ENCODE peak calls at places on chromosomes 3 and 15, in six cellular contexts. One of them, this sample, is unnamed.

GRCh38 chr3:12916159-12916558 is 74.8 kb upstream of the RPL32 start:
- DNase-seq in bronchial epithelial cell: no peak
- DNase-seq in colonic mucosa: no peak
- DNase-seq in lower lobe of right lung: no peak
- DNase-seq in astrocyte of the spinal cord: no peak
- DNase-seq in H7: no peak
- DNase-seq in this sample: no peak

GRCh38 chr3:134423153-134423552 is 48.9 kb upstream of the AMOTL2 start:
- DNase-seq in H7: peak
- DNase-seq in lower lobe of right lung: no peak
- DNase-seq in bronchial epithelial cell: no peak
- DNase-seq in astrocyte of the spinal cord: peak
- DNase-seq in colonic mucosa: no peak
- DNase-seq in this sample: no peak

GRCh38 chr3:195886181-195887141 is 21.9 kb downstream of the TNK2 start:
- DNase-seq in H7: no peak
- DNase-seq in astrocyte of the spinal cord: peak
- DNase-seq in bronchial epithelial cell: peak
- DNase-seq in colonic mucosa: no peak
- DNase-seq in lower lobe of right lung: no peak
- DNase-seq in this sample: no peak

GRCh38 chr15:96409231-96410138 is 79.0 kb downstream of the NR2F2 start:
- DNase-seq in astrocyte of the spinal cord: no peak
- DNase-seq in colonic mucosa: no peak
- DNase-seq in H7: peak
- DNase-seq in bronchial epithelial cell: no peak
- DNase-seq in lower lobe of right lung: no peak
- DNase-seq in this sample: no peak

GRCh38 chr3:126024049-126024854 is 55.3 kb downstream of the ROPN1B start:
- DNase-seq in lower lobe of right lung: no peak
- DNase-seq in H7: no peak
- DNase-seq in colonic mucosa: no peak
- DNase-seq in astrocyte of the spinal cord: no peak
- DNase-seq in bronchial epithelial cell: no peak
- DNase-seq in this sample: no peak

GRCh38 chr3:22414239-22414638 is 663.2 kb upstream of the ZNF385D start:
- DNase-seq in lower lobe of right lung: no peak
- DNase-seq in bronchial epithelial cell: no peak
- DNase-seq in colonic mucosa: no peak
- DNase-seq in H7: no peak
- DNase-seq in astrocyte of the spinal cord: no peak
- DNase-seq in this sample: no peak

GRCh38 chr3:192482809-192483208 is 244.5 kb downstream of the FGF12 start:
- DNase-seq in colonic mucosa: no peak
- DNase-seq in bronchial epithelial cell: no peak
- DNase-seq in astrocyte of the spinal cord: peak
- DNase-seq in H7: no peak
- DNase-seq in lower lobe of right lung: no peak
- DNase-seq in this sample: no peak

GRCh38 chr3:56800373-56801150 is 1.2 kb downstream of the ARHGEF3 start:
- DNase-seq in H7: no peak
- DNase-seq in bronchial epithelial cell: peak
- DNase-seq in colonic mucosa: peak
- DNase-seq in lower lobe of right lung: no peak
- DNase-seq in astrocyte of the spinal cord: no peak
- DNase-seq in this sample: peak

GRCh38 chr3:172675371-172676193 is 35.3 kb downstream of the NCEH1 start:
- DNase-seq in lower lobe of right lung: no peak
- DNase-seq in H7: peak
- DNase-seq in colonic mucosa: no peak
- DNase-seq in bronchial epithelial cell: peak
- DNase-seq in astrocyte of the spinal cord: peak
- DNase-seq in this sample: no peak

GRCh38 chr15:32786906-32787305 is 69.1 kb downstream of the GREM1 start:
- DNase-seq in colonic mucosa: no peak
- DNase-seq in H7: no peak
- DNase-seq in astrocyte of the spinal cord: no peak
- DNase-seq in bronchial epithelial cell: no peak
- DNase-seq in lower lobe of right lung: no peak
- DNase-seq in this sample: no peak

GRCh38 chr3:184227481-184227935 is 1.9 kb upstream of the VWA5B2 start:
- DNase-seq in bronchial epithelial cell: peak
- DNase-seq in H7: peak
- DNase-seq in colonic mucosa: no peak
- DNase-seq in astrocyte of the spinal cord: no peak
- DNase-seq in lower lobe of right lung: no peak
- DNase-seq in this sample: peak

GRCh38 chr3:65894679-65895078 is 144.0 kb downstream of the MAGI1 start:
- DNase-seq in lower lobe of right lung: no peak
- DNase-seq in bronchial epithelial cell: peak
- DNase-seq in H7: no peak
- DNase-seq in astrocyte of the spinal cord: no peak
- DNase-seq in colonic mucosa: no peak
- DNase-seq in this sample: no peak

GRCh38 chr15:39360417-39360816 is 220.5 kb upstream of the THBS1 start:
- DNase-seq in lower lobe of right lung: no peak
- DNase-seq in colonic mucosa: no peak
- DNase-seq in astrocyte of the spinal cord: no peak
- DNase-seq in bronchial epithelial cell: no peak
- DNase-seq in H7: no peak
- DNase-seq in this sample: no peak

GRCh38 chr3:66259721-66260255 is 39.0 kb downstream of the SLC25A26 start:
- DNase-seq in colonic mucosa: no peak
- DNase-seq in astrocyte of the spinal cord: no peak
- DNase-seq in H7: no peak
- DNase-seq in bronchial epithelial cell: peak
- DNase-seq in lower lobe of right lung: no peak
- DNase-seq in this sample: no peak

GRCh38 chr15:76196286-76196948 is 114.9 kb downstream of the ETFA start:
- DNase-seq in astrocyte of the spinal cord: peak
- DNase-seq in colonic mucosa: peak
- DNase-seq in bronchial epithelial cell: peak
- DNase-seq in H7: peak
- DNase-seq in lower lobe of right lung: peak
- DNase-seq in this sample: no peak

GRCh38 chr3:151639096-151639740 is 94.5 kb upstream of the AADACL2 start:
- DNase-seq in bronchial epithelial cell: no peak
- DNase-seq in astrocyte of the spinal cord: no peak
- DNase-seq in colonic mucosa: no peak
- DNase-seq in lower lobe of right lung: no peak
- DNase-seq in H7: no peak
- DNase-seq in this sample: no peak

GRCh38 chr3:2978977-2979732 is 131.0 kb downstream of the IL5RA start:
- DNase-seq in H7: peak
- DNase-seq in colonic mucosa: no peak
- DNase-seq in bronchial epithelial cell: no peak
- DNase-seq in lower lobe of right lung: no peak
- DNase-seq in astrocyte of the spinal cord: no peak
- DNase-seq in this sample: no peak

GRCh38 chr3:126498936-126499335 is 18.6 kb downstream of the UROC1 start:
- DNase-seq in colonic mucosa: no peak
- DNase-seq in lower lobe of right lung: no peak
- DNase-seq in H7: peak
- DNase-seq in bronchial epithelial cell: no peak
- DNase-seq in astrocyte of the spinal cord: no peak
- DNase-seq in this sample: no peak

GRCh38 chr15:74300057-74300620 is 64.0 kb downstream of the CCDC33 start:
- DNase-seq in astrocyte of the spinal cord: no peak
- DNase-seq in H7: peak
- DNase-seq in lower lobe of right lung: no peak
- DNase-seq in bronchial epithelial cell: no peak
- DNase-seq in colonic mucosa: no peak
- DNase-seq in this sample: no peak

GRCh38 chr3:191141728-191142127 is 57.3 kb upstream of the OSTN start:
- DNase-seq in H7: no peak
- DNase-seq in astrocyte of the spinal cord: peak
- DNase-seq in colonic mucosa: no peak
- DNase-seq in bronchial epithelial cell: peak
- DNase-seq in lower lobe of right lung: no peak
- DNase-seq in this sample: no peak

GRCh38 chr3:123112232-123112631 is 45.4 kb downstream of the PDIA5 start:
- DNase-seq in bronchial epithelial cell: no peak
- DNase-seq in lower lobe of right lung: no peak
- DNase-seq in astrocyte of the spinal cord: no peak
- DNase-seq in colonic mucosa: no peak
- DNase-seq in H7: no peak
- DNase-seq in this sample: no peak

GRCh38 chr3:125120370-125121122 is 64.7 kb upstream of the HEG1 start:
- DNase-seq in bronchial epithelial cell: no peak
- DNase-seq in colonic mucosa: no peak
- DNase-seq in lower lobe of right lung: no peak
- DNase-seq in astrocyte of the spinal cord: peak
- DNase-seq in H7: peak
- DNase-seq in this sample: no peak

GRCh38 chr15:64774556-64775523 is 549 bp downstream of the RBPMS2 start:
- DNase-seq in lower lobe of right lung: no peak
- DNase-seq in colonic mucosa: no peak
- DNase-seq in astrocyte of the spinal cord: no peak
- DNase-seq in H7: peak
- DNase-seq in bronchial epithelial cell: no peak
- DNase-seq in this sample: no peak

GRCh38 chr3:69079269-69080159 is 651 bp downstream of the UBA3 start:
- DNase-seq in astrocyte of the spinal cord: no peak
- DNase-seq in H7: peak
- DNase-seq in lower lobe of right lung: no peak
- DNase-seq in bronchial epithelial cell: no peak
- DNase-seq in colonic mucosa: no peak
- DNase-seq in this sample: no peak

GRCh38 chr3:142940472-142940871 is 23.0 kb downstream of the PAQR9 start:
- DNase-seq in lower lobe of right lung: no peak
- DNase-seq in H7: no peak
- DNase-seq in astrocyte of the spinal cord: no peak
- DNase-seq in bronchial epithelial cell: peak
- DNase-seq in colonic mucosa: no peak
- DNase-seq in this sample: no peak

GRCh38 chr15:33964665-33965040 is 3.6 kb upstream of the CHRM5 start:
- DNase-seq in astrocyte of the spinal cord: no peak
- DNase-seq in lower lobe of right lung: no peak
- DNase-seq in H7: no peak
- DNase-seq in bronchial epithelial cell: no peak
- DNase-seq in colonic mucosa: no peak
- DNase-seq in this sample: no peak

GRCh38 chr3:110733045-110733444 is 338.6 kb upstream of the NECTIN3 start:
- DNase-seq in H7: no peak
- DNase-seq in astrocyte of the spinal cord: no peak
- DNase-seq in bronchial epithelial cell: no peak
- DNase-seq in colonic mucosa: no peak
- DNase-seq in lower lobe of right lung: no peak
- DNase-seq in this sample: no peak

GRCh38 chr3:100775669-100776068 is 66.4 kb downstream of the TFG start:
- DNase-seq in colonic mucosa: no peak
- DNase-seq in bronchial epithelial cell: no peak
- DNase-seq in H7: no peak
- DNase-seq in astrocyte of the spinal cord: no peak
- DNase-seq in lower lobe of right lung: no peak
- DNase-seq in this sample: no peak

GRCh38 chr15:47523669-47524068 is 193.6 kb upstream of the SEMA6D start:
- DNase-seq in astrocyte of the spinal cord: peak
- DNase-seq in colonic mucosa: no peak
- DNase-seq in bronchial epithelial cell: peak
- DNase-seq in lower lobe of right lung: no peak
- DNase-seq in H7: no peak
- DNase-seq in this sample: no peak

GRCh38 chr15:39580630-39581500 is at the start of gene THBS1:
- DNase-seq in bronchial epithelial cell: peak
- DNase-seq in lower lobe of right lung: peak
- DNase-seq in astrocyte of the spinal cord: peak
- DNase-seq in H7: peak
- DNase-seq in colonic mucosa: peak
- DNase-seq in this sample: peak

GRCh38 chr3:32913790-32914446 is 37.5 kb upstream of the CCR4 start:
- DNase-seq in bronchial epithelial cell: peak
- DNase-seq in astrocyte of the spinal cord: peak
- DNase-seq in colonic mucosa: no peak
- DNase-seq in H7: peak
- DNase-seq in lower lobe of right lung: no peak
- DNase-seq in this sample: no peak

GRCh38 chr3:111577798-111578685 is 17.1 kb downstream of the ZBED2 start:
- DNase-seq in astrocyte of the spinal cord: peak
- DNase-seq in H7: peak
- DNase-seq in bronchial epithelial cell: peak
- DNase-seq in colonic mucosa: no peak
- DNase-seq in lower lobe of right lung: no peak
- DNase-seq in this sample: no peak

GRCh38 chr3:125143982-125144652 is 68.4 kb downstream of the SLC12A8 start:
- DNase-seq in colonic mucosa: no peak
- DNase-seq in astrocyte of the spinal cord: peak
- DNase-seq in lower lobe of right lung: no peak
- DNase-seq in bronchial epithelial cell: no peak
- DNase-seq in H7: peak
- DNase-seq in this sample: no peak

GRCh38 chr15:30953183-30953582 is 38.2 kb downstream of the MTMR10 start:
- DNase-seq in lower lobe of right lung: no peak
- DNase-seq in colonic mucosa: no peak
- DNase-seq in bronchial epithelial cell: no peak
- DNase-seq in H7: no peak
- DNase-seq in astrocyte of the spinal cord: no peak
- DNase-seq in this sample: no peak

GRCh38 chr15:63243776-63244175 is 33.6 kb upstream of the APH1B start:
- DNase-seq in astrocyte of the spinal cord: no peak
- DNase-seq in lower lobe of right lung: no peak
- DNase-seq in colonic mucosa: no peak
- DNase-seq in bronchial epithelial cell: no peak
- DNase-seq in H7: no peak
- DNase-seq in this sample: no peak

GRCh38 chr15:75723171-75723846 is 10.7 kb upstream of the CSPG4 start:
- DNase-seq in colonic mucosa: no peak
- DNase-seq in lower lobe of right lung: peak
- DNase-seq in H7: peak
- DNase-seq in bronchial epithelial cell: peak
- DNase-seq in astrocyte of the spinal cord: no peak
- DNase-seq in this sample: no peak

GRCh38 chr15:96276438-96277210 is 53.9 kb upstream of the NR2F2 start:
- DNase-seq in astrocyte of the spinal cord: peak
- DNase-seq in colonic mucosa: no peak
- DNase-seq in bronchial epithelial cell: peak
- DNase-seq in H7: no peak
- DNase-seq in lower lobe of right lung: no peak
- DNase-seq in this sample: no peak

GRCh38 chr3:132843851-132844565 is 121.8 kb upstream of the NPHP3 start:
- DNase-seq in colonic mucosa: no peak
- DNase-seq in lower lobe of right lung: no peak
- DNase-seq in H7: peak
- DNase-seq in astrocyte of the spinal cord: no peak
- DNase-seq in bronchial epithelial cell: no peak
- DNase-seq in this sample: no peak

This sample was measured in activated T-cell treated with anti-CD3 and anti-CD28 coated beads for 4 hours.